ENCODE peak calls at places on chromosomes 6 and 20, in ten cellular contexts. One of them, this sample, is unnamed.
A peak's percentile ranks its signal among the peaks of the same experiment; 100 is the strongest.

GRCh38 chr6:106974337-106974998 is at the start of gene CD24:
- DNase-seq in breast epithelium: peak; percentile 39
- DNase-seq in IMR-90: no peak
- DNase-seq in AG09309: no peak
- DNase-seq in fibroblast of pulmonary artery: no peak
- DNase-seq in CD8-positive, alpha-beta T cell: no peak
- DNase-seq in mesendoderm: peak; percentile 73
- DNase-seq in upper lobe of right lung: peak; percentile 74
- DNase-seq in gastrocnemius medialis: no peak
- DNase-seq in fibroblast of mammary gland: no peak
- DNase-seq in this sample: peak; percentile 32

GRCh38 chr20:4633780-4634179 is 87.9 kb upstream of the PRND start:
- DNase-seq in breast epithelium: no peak
- DNase-seq in IMR-90: peak; percentile 93
- DNase-seq in AG09309: peak; percentile 76
- DNase-seq in fibroblast of pulmonary artery: peak; percentile 84
- DNase-seq in CD8-positive, alpha-beta T cell: no peak
- DNase-seq in mesendoderm: peak; percentile 72
- DNase-seq in upper lobe of right lung: no peak
- DNase-seq in gastrocnemius medialis: no peak
- DNase-seq in fibroblast of mammary gland: peak; percentile 77
- DNase-seq in this sample: peak; percentile 65

GRCh38 chr6:151536280-151536534 is 42.4 kb downstream of the CCDC170 start:
- DNase-seq in breast epithelium: no peak
- DNase-seq in IMR-90: no peak
- DNase-seq in AG09309: no peak
- DNase-seq in fibroblast of pulmonary artery: no peak
- DNase-seq in CD8-positive, alpha-beta T cell: no peak
- DNase-seq in mesendoderm: no peak
- DNase-seq in upper lobe of right lung: no peak
- DNase-seq in gastrocnemius medialis: no peak
- DNase-seq in fibroblast of mammary gland: peak; percentile 5
- DNase-seq in this sample: no peak

GRCh38 chr20:60586417-60587105 is 628.3 kb downstream of the CDH26 start:
- DNase-seq in breast epithelium: no peak
- DNase-seq in IMR-90: no peak
- DNase-seq in AG09309: no peak
- DNase-seq in fibroblast of pulmonary artery: no peak
- DNase-seq in CD8-positive, alpha-beta T cell: no peak
- DNase-seq in mesendoderm: peak; percentile 30
- DNase-seq in upper lobe of right lung: no peak
- DNase-seq in gastrocnemius medialis: no peak
- DNase-seq in fibroblast of mammary gland: no peak
- DNase-seq in this sample: no peak

GRCh38 chr6:62805431-62805830 is 405.8 kb upstream of the FKBP1C start:
- DNase-seq in breast epithelium: no peak
- DNase-seq in IMR-90: no peak
- DNase-seq in AG09309: no peak
- DNase-seq in fibroblast of pulmonary artery: no peak
- DNase-seq in CD8-positive, alpha-beta T cell: no peak
- DNase-seq in mesendoderm: no peak
- DNase-seq in upper lobe of right lung: no peak
- DNase-seq in gastrocnemius medialis: no peak
- DNase-seq in fibroblast of mammary gland: no peak
- DNase-seq in this sample: no peak

GRCh38 chr6:160966493-160967229 is 24.9 kb upstream of the MAP3K4 start:
- DNase-seq in breast epithelium: no peak
- DNase-seq in IMR-90: no peak
- DNase-seq in AG09309: no peak
- DNase-seq in fibroblast of pulmonary artery: no peak
- DNase-seq in CD8-positive, alpha-beta T cell: no peak
- DNase-seq in mesendoderm: no peak
- DNase-seq in upper lobe of right lung: no peak
- DNase-seq in gastrocnemius medialis: no peak
- DNase-seq in fibroblast of mammary gland: no peak
- DNase-seq in this sample: no peak

GRCh38 chr6:161410736-161411135 is 136.9 kb upstream of the AGPAT4 start:
- DNase-seq in breast epithelium: no peak
- DNase-seq in IMR-90: no peak
- DNase-seq in AG09309: no peak
- DNase-seq in fibroblast of pulmonary artery: no peak
- DNase-seq in CD8-positive, alpha-beta T cell: no peak
- DNase-seq in mesendoderm: no peak
- DNase-seq in upper lobe of right lung: no peak
- DNase-seq in gastrocnemius medialis: no peak
- DNase-seq in fibroblast of mammary gland: no peak
- DNase-seq in this sample: no peak

GRCh38 chr6:139533573-139534471 is 159.4 kb upstream of the CITED2 start:
- DNase-seq in breast epithelium: no peak
- DNase-seq in IMR-90: peak; percentile 83
- DNase-seq in AG09309: peak; percentile 78
- DNase-seq in fibroblast of pulmonary artery: peak; percentile 96
- DNase-seq in CD8-positive, alpha-beta T cell: no peak
- DNase-seq in mesendoderm: peak; percentile 73
- DNase-seq in upper lobe of right lung: peak; percentile 71
- DNase-seq in gastrocnemius medialis: no peak
- DNase-seq in fibroblast of mammary gland: peak; percentile 91
- DNase-seq in this sample: peak; percentile 81

GRCh38 chr20:62356143-62356947 is 10.8 kb downstream of the LAMA5 start:
- DNase-seq in breast epithelium: no peak
- DNase-seq in IMR-90: no peak
- DNase-seq in AG09309: no peak
- DNase-seq in fibroblast of pulmonary artery: no peak
- DNase-seq in CD8-positive, alpha-beta T cell: no peak
- DNase-seq in mesendoderm: no peak
- DNase-seq in upper lobe of right lung: no peak
- DNase-seq in gastrocnemius medialis: no peak
- DNase-seq in fibroblast of mammary gland: no peak
- DNase-seq in this sample: no peak

GRCh38 chr20:483791-484644 is 21.7 kb upstream of the TBC1D20 start:
- DNase-seq in breast epithelium: no peak
- DNase-seq in IMR-90: no peak
- DNase-seq in AG09309: no peak
- DNase-seq in fibroblast of pulmonary artery: no peak
- DNase-seq in CD8-positive, alpha-beta T cell: no peak
- DNase-seq in mesendoderm: no peak
- DNase-seq in upper lobe of right lung: no peak
- DNase-seq in gastrocnemius medialis: peak; percentile 42
- DNase-seq in fibroblast of mammary gland: no peak
- DNase-seq in this sample: no peak

GRCh38 chr20:32227744-32228688 is 20.3 kb downstream of the POFUT1 start:
- DNase-seq in breast epithelium: no peak
- DNase-seq in IMR-90: no peak
- DNase-seq in AG09309: peak; percentile 23
- DNase-seq in fibroblast of pulmonary artery: peak; percentile 56
- DNase-seq in CD8-positive, alpha-beta T cell: no peak
- DNase-seq in mesendoderm: peak; percentile 50
- DNase-seq in upper lobe of right lung: peak; percentile 68
- DNase-seq in gastrocnemius medialis: no peak
- DNase-seq in fibroblast of mammary gland: no peak
- DNase-seq in this sample: no peak

GRCh38 chr6:107083047-107083768 is 32.1 kb downstream of the BEND3 start:
- DNase-seq in breast epithelium: no peak
- DNase-seq in IMR-90: no peak
- DNase-seq in AG09309: no peak
- DNase-seq in fibroblast of pulmonary artery: no peak
- DNase-seq in CD8-positive, alpha-beta T cell: no peak
- DNase-seq in mesendoderm: no peak
- DNase-seq in upper lobe of right lung: no peak
- DNase-seq in gastrocnemius medialis: no peak
- DNase-seq in fibroblast of mammary gland: no peak
- DNase-seq in this sample: no peak

GRCh38 chr6:9428416-9429172 is 986.3 kb downstream of the TFAP2A start:
- DNase-seq in breast epithelium: no peak
- DNase-seq in IMR-90: peak; percentile 54
- DNase-seq in AG09309: no peak
- DNase-seq in fibroblast of pulmonary artery: peak; percentile 34
- DNase-seq in CD8-positive, alpha-beta T cell: no peak
- DNase-seq in mesendoderm: no peak
- DNase-seq in upper lobe of right lung: no peak
- DNase-seq in gastrocnemius medialis: no peak
- DNase-seq in fibroblast of mammary gland: peak; percentile 11
- DNase-seq in this sample: no peak

GRCh38 chr20:61965606-61966491 is 99.8 kb downstream of the TAF4 start:
- DNase-seq in breast epithelium: no peak
- DNase-seq in IMR-90: no peak
- DNase-seq in AG09309: no peak
- DNase-seq in fibroblast of pulmonary artery: no peak
- DNase-seq in CD8-positive, alpha-beta T cell: peak; percentile 9
- DNase-seq in mesendoderm: peak; percentile 66
- DNase-seq in upper lobe of right lung: no peak
- DNase-seq in gastrocnemius medialis: no peak
- DNase-seq in fibroblast of mammary gland: no peak
- DNase-seq in this sample: no peak

GRCh38 chr20:31475032-31475431 is at the start of the genes DEFB124 and REM1:
- DNase-seq in breast epithelium: no peak
- DNase-seq in IMR-90: no peak
- DNase-seq in AG09309: no peak
- DNase-seq in fibroblast of pulmonary artery: no peak
- DNase-seq in CD8-positive, alpha-beta T cell: no peak
- DNase-seq in mesendoderm: no peak
- DNase-seq in upper lobe of right lung: peak; percentile 64
- DNase-seq in gastrocnemius medialis: no peak
- DNase-seq in fibroblast of mammary gland: no peak
- DNase-seq in this sample: no peak

GRCh38 chr20:47361268-47361665 is 4.8 kb upstream of the ZMYND8 start:
- DNase-seq in breast epithelium: no peak
- DNase-seq in IMR-90: no peak
- DNase-seq in AG09309: no peak
- DNase-seq in fibroblast of pulmonary artery: no peak
- DNase-seq in CD8-positive, alpha-beta T cell: no peak
- DNase-seq in mesendoderm: no peak
- DNase-seq in upper lobe of right lung: no peak
- DNase-seq in gastrocnemius medialis: no peak
- DNase-seq in fibroblast of mammary gland: no peak
- DNase-seq in this sample: peak; percentile 17
- H3K4me3 ChIP-seq in breast epithelium: no peak overlapping the region
- H3K4me3 ChIP-seq in IMR-90: no peak overlapping the region
- H3K4me3 ChIP-seq in AG09309: no peak overlapping the region
- H3K4me3 ChIP-seq in fibroblast of pulmonary artery: no peak overlapping the region
- H3K4me3 ChIP-seq in CD8-positive, alpha-beta T cell: no peak overlapping the region
- H3K4me3 ChIP-seq in mesendoderm: no peak overlapping the region
- H3K4me3 ChIP-seq in upper lobe of right lung: no peak overlapping the region
- H3K4me3 ChIP-seq in gastrocnemius medialis: peak overlapping the region; percentile 23
- H3K4me3 ChIP-seq in fibroblast of mammary gland: no peak overlapping the region
- H3K4me3 ChIP-seq in this sample: no peak overlapping the region

DNA sequence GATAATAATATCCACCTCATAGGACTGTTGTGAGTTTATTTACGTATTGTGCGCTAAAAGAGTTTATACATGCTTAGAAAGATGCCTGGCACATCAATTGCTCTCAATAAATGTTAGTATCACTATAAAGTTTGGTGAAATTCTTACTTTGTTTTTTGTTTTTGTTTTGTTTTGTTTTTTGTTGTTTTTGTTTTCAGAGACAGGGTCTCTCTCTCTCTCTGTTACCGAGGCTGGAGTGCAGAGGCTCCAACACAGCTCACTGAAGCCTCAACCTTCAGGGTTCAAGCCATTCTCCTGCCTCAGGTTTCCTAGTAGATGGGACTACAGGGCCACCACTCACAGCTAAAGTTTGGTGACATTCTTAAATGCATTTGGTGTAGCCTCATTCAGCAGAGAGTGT is 32.2 kb upstream of the BTN3A2 start:
- DNase-seq in breast epithelium: no peak
- DNase-seq in IMR-90: no peak
- DNase-seq in AG09309: no peak
- DNase-seq in fibroblast of pulmonary artery: no peak
- DNase-seq in CD8-positive, alpha-beta T cell: no peak
- DNase-seq in mesendoderm: no peak
- DNase-seq in upper lobe of right lung: no peak
- DNase-seq in gastrocnemius medialis: no peak
- DNase-seq in fibroblast of mammary gland: no peak
- DNase-seq in this sample: no peak
- H3K4me3 ChIP-seq in breast epithelium: no peak overlapping the region
- H3K4me3 ChIP-seq in IMR-90: no peak overlapping the region
- H3K4me3 ChIP-seq in AG09309: no peak overlapping the region
- H3K4me3 ChIP-seq in fibroblast of pulmonary artery: no peak overlapping the region
- H3K4me3 ChIP-seq in CD8-positive, alpha-beta T cell: no peak overlapping the region
- H3K4me3 ChIP-seq in mesendoderm: no peak overlapping the region
- H3K4me3 ChIP-seq in upper lobe of right lung: no peak overlapping the region
- H3K4me3 ChIP-seq in gastrocnemius medialis: no peak overlapping the region
- H3K4me3 ChIP-seq in fibroblast of mammary gland: no peak overlapping the region
- H3K4me3 ChIP-seq in this sample: no peak overlapping the region

DNA sequence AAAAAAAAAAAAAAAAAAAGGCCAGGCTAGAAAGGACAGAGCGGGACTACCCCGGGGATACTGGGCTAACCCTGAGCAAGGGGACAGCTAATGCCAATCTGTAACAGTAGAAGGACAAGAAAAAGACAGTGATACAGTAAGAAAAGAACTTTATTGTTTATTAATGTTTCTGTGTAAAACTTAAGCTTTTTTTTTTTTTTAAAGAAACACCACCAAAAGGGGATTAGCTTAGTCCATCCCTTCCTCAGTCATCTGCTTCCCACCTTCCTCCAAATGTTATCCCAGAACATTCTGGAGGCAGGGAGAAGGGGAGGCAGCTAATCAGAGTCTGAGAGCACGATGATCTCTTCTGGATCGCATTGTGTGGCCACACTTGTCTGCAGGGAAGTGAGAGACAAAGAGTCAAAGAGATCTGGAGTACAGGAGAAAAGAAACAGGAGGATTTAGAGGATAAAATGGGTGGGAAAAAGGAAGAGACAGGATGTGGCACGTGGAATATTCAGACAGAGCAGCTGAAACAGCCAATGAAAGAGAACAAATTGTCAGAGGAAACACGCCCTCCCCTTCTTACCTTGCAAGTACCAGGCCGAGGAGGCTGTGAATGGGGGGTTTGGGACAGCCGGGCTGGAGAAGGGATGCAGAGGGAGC is 1.0 kb upstream of the ZBTB22 start:
- DNase-seq in breast epithelium: no peak
- DNase-seq in IMR-90: no peak
- DNase-seq in AG09309: no peak
- DNase-seq in fibroblast of pulmonary artery: no peak
- DNase-seq in CD8-positive, alpha-beta T cell: no peak
- DNase-seq in mesendoderm: no peak
- DNase-seq in upper lobe of right lung: no peak
- DNase-seq in gastrocnemius medialis: no peak
- DNase-seq in fibroblast of mammary gland: no peak
- DNase-seq in this sample: no peak
- H3K4me3 ChIP-seq in breast epithelium: peak overlapping the region; percentile 50
- H3K4me3 ChIP-seq in IMR-90: no peak overlapping the region
- H3K4me3 ChIP-seq in AG09309: peak overlapping the region; percentile 57
- H3K4me3 ChIP-seq in fibroblast of pulmonary artery: peak overlapping the region; percentile 56
- H3K4me3 ChIP-seq in CD8-positive, alpha-beta T cell: peak overlapping the region; percentile 78
- H3K4me3 ChIP-seq in mesendoderm: no peak overlapping the region
- H3K4me3 ChIP-seq in upper lobe of right lung: peak overlapping the region; percentile 60
- H3K4me3 ChIP-seq in gastrocnemius medialis: peak overlapping the region; percentile 56
- H3K4me3 ChIP-seq in fibroblast of mammary gland: peak overlapping the region; percentile 77
- H3K4me3 ChIP-seq in this sample: peak overlapping the region; percentile 58

DNA sequence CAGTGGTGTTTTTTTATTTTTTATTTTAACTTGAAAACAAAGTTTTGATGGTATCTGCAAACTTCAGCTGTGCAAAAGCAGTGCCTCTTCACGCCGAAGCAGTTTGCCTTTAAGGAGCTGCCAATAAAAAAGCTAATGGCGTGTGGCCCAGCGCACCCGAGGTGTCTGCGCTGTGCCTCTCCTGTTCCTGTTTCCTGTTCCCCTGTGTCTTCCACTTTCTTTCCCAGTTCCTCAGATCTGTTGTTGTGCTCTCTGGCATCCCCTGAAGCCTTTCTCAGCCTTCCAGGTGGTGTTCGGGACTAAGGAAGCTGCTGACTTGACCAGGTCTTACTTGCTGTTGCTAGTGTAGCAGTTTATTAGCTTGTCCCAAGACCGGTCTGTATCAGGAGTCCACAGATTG is 178.5 kb downstream of the TMEM242 start:
- DNase-seq in breast epithelium: peak; percentile 32
- DNase-seq in IMR-90: no peak
- DNase-seq in AG09309: no peak
- DNase-seq in fibroblast of pulmonary artery: no peak
- DNase-seq in CD8-positive, alpha-beta T cell: no peak
- DNase-seq in mesendoderm: no peak
- DNase-seq in upper lobe of right lung: no peak
- DNase-seq in gastrocnemius medialis: no peak
- DNase-seq in fibroblast of mammary gland: no peak
- DNase-seq in this sample: peak; percentile 13
- H3K4me3 ChIP-seq in breast epithelium: no peak overlapping the region
- H3K4me3 ChIP-seq in IMR-90: no peak overlapping the region
- H3K4me3 ChIP-seq in AG09309: no peak overlapping the region
- H3K4me3 ChIP-seq in fibroblast of pulmonary artery: no peak overlapping the region
- H3K4me3 ChIP-seq in CD8-positive, alpha-beta T cell: no peak overlapping the region
- H3K4me3 ChIP-seq in mesendoderm: no peak overlapping the region
- H3K4me3 ChIP-seq in upper lobe of right lung: peak overlapping the region; percentile 9
- H3K4me3 ChIP-seq in gastrocnemius medialis: no peak overlapping the region
- H3K4me3 ChIP-seq in fibroblast of mammary gland: no peak overlapping the region
- H3K4me3 ChIP-seq in this sample: no peak overlapping the region